ENCODE peak calls at places on chromosome 4, in nine cellular contexts. B is fibroblast of mammary gland; F is NCI-H774; T is HCEC 1CT; O is stromal cell of bone marrow; K is activated CD8-positive, alpha-beta memory T cell treated with anti-CD3 and anti-CD28 coated beads, Interleukin-2, amount 50 U/mL, for 4 hours; P is NCI-H1105; V is activated CD8-positive, alpha-beta T cell treated with anti-CD3 and anti-CD28 coated beads for 36 hours; E is omental fat pad. I is an unnamed sample.

GRCh38 chr4:109302366-109303140 is at the start of gene COL25A1:
- DNase-seq in B (peak; percentile 14), F (no peak), T (no peak), O (no peak), K (peak; percentile 40), P (peak; percentile 24), V (peak; percentile 64), E (no peak), I (peak; percentile 2)

GRCh38 chr4:133483600-133484246 is 334.6 kb downstream of the PCDH10 start:
- DNase-seq in B (peak; percentile 12), F (no peak), T (peak; percentile 53), O (peak; percentile 31), K (no peak), P (no peak), V (no peak), E (no peak), I (no peak)

GRCh38 chr4:152408514-152409327 is 127.2 kb downstream of the FBXW7 start:
- DNase-seq in B (peak; percentile 54), F (peak; percentile 3), T (peak; percentile 29), O (no peak), K (no peak), P (no peak), V (peak; percentile 23), E (no peak), I (no peak)

GRCh38 chr4:38162240-38162784 is 202.1 kb downstream of the PTTG2 start:
- DNase-seq in B (peak; percentile 94), F (peak; percentile 34), T (peak; percentile 91), O (peak; percentile 61), K (no peak), P (no peak), V (no peak), E (no peak), I (no peak)

GRCh38 chr4:100898844-100899243 is 381.0 kb upstream of the EMCN start:
- DNase-seq in B (no peak), F (peak; percentile 70), T (no peak), O (no peak), K (no peak), P (no peak), V (no peak), E (no peak), I (no peak)

GRCh38 chr4:20041838-20042237 is 209.9 kb upstream of the SLIT2 start:
- DNase-seq in B (no peak), F (no peak), T (no peak), O (no peak), K (no peak), P (no peak), V (no peak), E (no peak), I (no peak)

GRCh38 chr4:100421356-100421978 is 96.4 kb downstream of the EMCN start:
- DNase-seq in B (peak; percentile 67), F (no peak), T (peak; percentile 23), O (peak; percentile 48), K (no peak), P (no peak), V (no peak), E (no peak), I (no peak)

GRCh38 chr4:3791910-3792542 is 25.8 kb downstream of the ADRA2C start:
- DNase-seq in B (no peak), F (no peak), T (no peak), O (no peak), K (no peak), P (no peak), V (peak; percentile 47), E (no peak), I (no peak)

GRCh38 chr4:142953171-142953570 is 107.1 kb upstream of the INPP4B start:
- DNase-seq in B (no peak), F (no peak), T (no peak), O (no peak), K (no peak), P (no peak), V (no peak), E (no peak), I (no peak)

GRCh38 chr4:10605746-10606482 is 78.7 kb downstream of the CLNK start:
- DNase-seq in B (peak; percentile 59), F (no peak), T (peak; percentile 64), O (peak; percentile 38), K (no peak), P (no peak), V (no peak), E (no peak), I (no peak)

GRCh38 chr4:133137571-133137970 is 11.5 kb upstream of the PCDH10 start:
- DNase-seq in B (no peak), F (no peak), T (no peak), O (no peak), K (no peak), P (no peak), V (no peak), E (no peak), I (no peak)

GRCh38 chr4:183438458-183439113 is 5.8 kb upstream of the CDKN2AIP start:
- DNase-seq in B (peak; percentile 83), F (no peak), T (peak; percentile 86), O (no peak), K (no peak), P (no peak), V (no peak), E (no peak), I (no peak)

GRCh38 chr4:76147454-76148141 is 599 bp downstream of the NUP54 start:
- DNase-seq in B (peak; percentile 83), F (peak; percentile 83), T (peak; percentile 56), O (peak; percentile 59), K (peak; percentile 27), P (peak; percentile 27), V (peak; percentile 76), E (peak; percentile 59), I (peak; percentile 29)

GRCh38 chr4:80459918-80460473 is 124.5 kb downstream of the CFAP299 start:
- DNase-seq in B (no peak), F (no peak), T (no peak), O (no peak), K (no peak), P (no peak), V (no peak), E (no peak), I (no peak)

GRCh38 chr4:16085822-16086221 is 2.0 kb upstream of the PROM1 start:
- DNase-seq in B (no peak), F (no peak), T (no peak), O (no peak), K (no peak), P (no peak), V (no peak), E (no peak), I (no peak)

GRCh38 chr4:150098214-150098613 is 20.0 kb downstream of the DCLK2 start:
- DNase-seq in B (peak; percentile 31), F (no peak), T (no peak), O (peak; percentile 8), K (no peak), P (no peak), V (no peak), E (no peak), I (no peak)

GRCh38 chr4:124265701-124266100 is 446.8 kb downstream of the ANKRD50 start:
- DNase-seq in B (peak; percentile 52), F (no peak), T (no peak), O (peak; percentile 35), K (no peak), P (no peak), V (no peak), E (no peak), I (no peak)

GRCh38 chr4:90069151-90069550 is 58.0 kb upstream of the CCSER1 start:
- DNase-seq in B (no peak), F (no peak), T (no peak), O (no peak), K (no peak), P (no peak), V (no peak), E (no peak), I (no peak)

GRCh38 chr4:95044204-95044848 is 286.6 kb downstream of the BMPR1B start:
- DNase-seq in B (no peak), F (no peak), T (no peak), O (no peak), K (no peak), P (no peak), V (no peak), E (no peak), I (no peak)

GRCh38 chr4:20084488-20084887 is 167.2 kb upstream of the SLIT2 start:
- DNase-seq in B (no peak), F (no peak), T (no peak), O (no peak), K (no peak), P (no peak), V (peak; percentile 16), E (no peak), I (no peak)

GRCh38 chr4:122152699-122153328 is 683 bp downstream of the BLTP1 start:
- DNase-seq in B (peak; percentile 33), F (no peak), T (no peak), O (no peak), K (peak; percentile 23), P (peak; percentile 11), V (peak; percentile 47), E (peak; percentile 22), I (peak; percentile 55)

GRCh38 chr4:76984127-76984526 is 34.6 kb downstream of the SEPTIN11 start:
- DNase-seq in B (peak; percentile 83), F (no peak), T (peak; percentile 45), O (no peak), K (no peak), P (no peak), V (no peak), E (no peak), I (no peak)

GRCh38 chr4:2072971-2073807 is 14.1 kb downstream of the NAT8L start:
- DNase-seq in B (no peak), F (no peak), T (no peak), O (no peak), K (no peak), P (no peak), V (no peak), E (no peak), I (no peak)

GRCh38 chr4:76420901-76421581 is at the start of gene CCDC158:
- DNase-seq in B (no peak), F (no peak), T (no peak), O (no peak), K (no peak), P (no peak), V (peak; percentile 15), E (no peak), I (no peak)

GRCh38 chr4:120611092-120611491 is 311.4 kb downstream of the PRDM5 start:
- DNase-seq in B (no peak), F (no peak), T (no peak), O (peak; percentile 20), K (no peak), P (no peak), V (no peak), E (no peak), I (no peak)

GRCh38 chr4:174749091-174749490 is 80.0 kb downstream of the GLRA3 start:
- DNase-seq in B (peak; percentile 36), F (no peak), T (peak; percentile 6), O (peak; percentile 59), K (no peak), P (no peak), V (no peak), E (no peak), I (no peak)

GRCh38 chr4:43374352-43374751 is 481.8 kb downstream of the GRXCR1 start:
- DNase-seq in B (no peak), F (no peak), T (no peak), O (no peak), K (no peak), P (no peak), V (no peak), E (no peak), I (no peak)

GRCh38 chr4:57318694-57319093 is 208.5 kb upstream of the IGFBP7 start:
- DNase-seq in B (no peak), F (no peak), T (no peak), O (no peak), K (no peak), P (no peak), V (no peak), E (no peak), I (no peak)

GRCh38 chr4:2247128-2248043 is 5.5 kb upstream of the HAUS3 start:
- DNase-seq in B (no peak), F (no peak), T (no peak), O (no peak), K (no peak), P (no peak), V (no peak), E (peak; percentile 20), I (no peak)

GRCh38 chr4:167234388-167234881 is at the start of gene SPOCK3:
- DNase-seq in B (peak; percentile 16), F (peak; percentile 38), T (peak; percentile 11), O (peak; percentile 4), K (no peak), P (peak; percentile 33), V (peak; percentile 14), E (no peak), I (peak; percentile 69)

GRCh38 chr4:168021666-168022065 is 70.7 kb upstream of the ANXA10 start:
- DNase-seq in B (no peak), F (no peak), T (no peak), O (no peak), K (no peak), P (no peak), V (no peak), E (no peak), I (no peak)